ENCODE peak calls at places on chromosomes 2 and 18, in eight cellular contexts. A, L, I, H, O, T, K and G are unnamed samples.

GRCh38 chr2:150846691-150847090 is 359.2 kb upstream of the RND3 start:
- DNase-seq in A (no peak), L (no peak), I (no peak), H (no peak), O (no peak), T (no peak), K (no peak), G (no peak)

GRCh38 chr2:40208478-40208877 is 243.4 kb downstream of the SLC8A1 start:
- DNase-seq in A (peak), L (no peak), I (no peak), H (no peak), O (no peak), T (no peak), K (no peak), G (no peak)

GRCh38 chr2:128732976-128733431 is 414.3 kb upstream of the HS6ST1 start:
- DNase-seq in A (no peak), L (no peak), I (peak), H (no peak), O (no peak), T (no peak), K (no peak), G (no peak)

GRCh38 chr2:47056374-47056773 is 98.7 kb downstream of the STPG4 start:
- DNase-seq in A (no peak), L (no peak), I (peak), H (no peak), O (no peak), T (no peak), K (no peak), G (no peak)

GRCh38 chr18:48319796-48320638 is 89.2 kb downstream of the ZBTB7C start:
- DNase-seq in A (peak), L (no peak), I (peak), H (no peak), O (no peak), T (peak), K (peak), G (no peak)

GRCh38 chr2:126655500-126656310 is at the start of gene GYPC:
- DNase-seq in A (no peak), L (peak), I (peak), H (peak), O (peak), T (no peak), K (peak), G (peak)

GRCh38 chr2:240655931-240656886 is 26.5 kb downstream of the AQP12B start:
- DNase-seq in A (no peak), L (peak), I (peak), H (peak), O (no peak), T (no peak), K (no peak), G (no peak)

GRCh38 chr2:231162036-231162345 is 36.4 kb upstream of the ARMC9 start:
- DNase-seq in A (no peak), L (no peak), I (peak), H (no peak), O (no peak), T (no peak), K (peak), G (no peak)

GRCh38 chr2:102841107-102841840 is 79.4 kb downstream of the TMEM182 start:
- DNase-seq in A (peak), L (peak), I (peak), H (peak), O (peak), T (peak), K (peak), G (peak)

GRCh38 chr2:78202986-78203670 is 681.0 kb upstream of the LRRTM4 start:
- DNase-seq in A (no peak), L (no peak), I (no peak), H (no peak), O (no peak), T (no peak), K (peak), G (no peak)

GRCh38 chr18:9082763-9083510 is 19.6 kb upstream of the NDUFV2 start:
- DNase-seq in A (no peak), L (no peak), I (no peak), H (peak), O (peak), T (no peak), K (no peak), G (no peak)

GRCh38 chr2:17539596-17539992 is 902 bp upstream of the VSNL1 start:
- DNase-seq in A (peak), L (no peak), I (no peak), H (no peak), O (no peak), T (peak), K (no peak), G (no peak)

GRCh38 chr18:49227456-49227855 is 233.0 kb downstream of the DYM start:
- DNase-seq in A (no peak), L (no peak), I (no peak), H (peak), O (peak), T (no peak), K (no peak), G (no peak)

GRCh38 chr2:54767921-54768320 is 44.5 kb downstream of the EML6 start:
- DNase-seq in A (no peak), L (no peak), I (no peak), H (no peak), O (no peak), T (no peak), K (no peak), G (no peak)

GRCh38 chr2:39514825-39515224 is 77.7 kb upstream of the MAP4K3 start:
- DNase-seq in A (no peak), L (no peak), I (no peak), H (no peak), O (no peak), T (no peak), K (no peak), G (no peak)

GRCh38 chr2:239603411-239604356 is 202.9 kb upstream of the HDAC4 start:
- DNase-seq in A (no peak), L (no peak), I (no peak), H (no peak), O (no peak), T (no peak), K (no peak), G (no peak)

GRCh38 chr2:133434962-133435668 is 133.1 kb downstream of the NCKAP5 start:
- DNase-seq in A (peak), L (peak), I (peak), H (no peak), O (no peak), T (no peak), K (peak), G (peak)

GRCh38 chr2:110116033-110116710 is 550 bp upstream of the MALL start:
- DNase-seq in A (no peak), L (peak), I (peak), H (no peak), O (no peak), T (no peak), K (peak), G (no peak)

GRCh38 chr2:36355157-36355889 is at the start of gene CRIM1:
- DNase-seq in A (peak), L (peak), I (peak), H (peak), O (peak), T (peak), K (peak), G (peak)

GRCh38 chr2:12554235-12555011 is 162.3 kb upstream of the TRIB2 start:
- DNase-seq in A (no peak), L (no peak), I (no peak), H (no peak), O (no peak), T (no peak), K (no peak), G (no peak)

GRCh38 chr18:31546476-31546875 is 45.2 kb upstream of the TTR start:
- DNase-seq in A (no peak), L (no peak), I (no peak), H (no peak), O (no peak), T (no peak), K (peak), G (no peak)

GRCh38 chr2:213147550-213147949 is 3.9 kb downstream of the IKZF2 start:
- DNase-seq in A (no peak), L (no peak), I (no peak), H (peak), O (no peak), T (no peak), K (no peak), G (no peak)